ENCODE peak calls at places on chromosomes 11 and 22, in nine cellular contexts. A is naive thymus-derived CD8-positive, alpha-beta T cell; N is fibroblast of the conjunctiva; G is heart right ventricle; Y is H4; D is hypothalamus; F is LoVo; I is MM.1S; K is AG20443. P is an unnamed sample.

GRCh38 chr11:102926946-102927623 is 28.4 kb downstream of the MMP13 start:
- DNase-seq in Y (no peak), N (no peak), K (no peak), I (no peak), D (no peak), A (no peak), F (no peak), G (no peak), P (no peak)

GRCh38 chr11:69416123-69416475 is 65.4 kb upstream of the LINC01488 start:
- DNase-seq in N (no peak), A (no peak), I (no peak), Y (no peak), D (no peak), F (no peak), K (no peak), G (no peak), P (no peak)

GRCh38 chr11:119366690-119367620 is 14.5 kb downstream of the USP2 start:
- DNase-seq in G (no peak), I (no peak), F (no peak), A (peak), Y (no peak), N (no peak), K (no peak), D (no peak), P (no peak)

GRCh38 chr11:1358286-1358685 is 31.4 kb upstream of the BRSK2 start:
- DNase-seq in Y (no peak), G (peak), I (no peak), D (no peak), K (peak), F (no peak), A (no peak), N (no peak), P (no peak)

GRCh38 chr11:36306888-36307287 is 10.8 kb downstream of the PRR5L start:
- DNase-seq in I (peak), F (peak), D (no peak), A (no peak), N (no peak), G (no peak), K (peak), Y (no peak), P (no peak)

GRCh38 chr22:29820941-29821789 is 16.9 kb downstream of the ASCC2 start:
- DNase-seq in A (no peak), D (no peak), Y (peak), G (peak), F (peak), I (no peak), K (peak), N (peak), P (peak)

GRCh38 chr11:121194731-121195596 is 93.9 kb downstream of the TECTA start:
- DNase-seq in K (peak), N (peak), D (no peak), G (no peak), F (peak), A (peak), I (peak), Y (peak), P (peak)

GRCh38 chr22:45424241-45424731 is 10.8 kb downstream of the RIBC2 start:
- DNase-seq in D (no peak), I (no peak), N (no peak), G (no peak), Y (no peak), F (no peak), A (no peak), K (no peak), P (no peak)

GRCh38 chr11:10398525-10398924 is 56.5 kb upstream of the AMPD3 start:
- DNase-seq in K (no peak), F (no peak), I (no peak), Y (no peak), G (peak), A (no peak), N (no peak), D (no peak), P (no peak)

GRCh38 chr22:27719535-27720227 is 81.9 kb downstream of the MN1 start:
- DNase-seq in D (no peak), Y (peak), G (no peak), N (peak), K (peak), I (no peak), A (no peak), F (peak), P (peak)

GRCh38 chr11:61598886-61599868 is 18.3 kb upstream of the SYT7 start:
- DNase-seq in F (no peak), Y (peak), I (no peak), K (peak), A (no peak), D (no peak), G (peak), N (peak), P (peak)

GRCh38 chr11:86818466-86819282 is 18.3 kb downstream of the PRSS23 start:
- DNase-seq in N (peak), F (peak), G (no peak), D (no peak), I (peak), A (no peak), K (peak), Y (peak), P (no peak)

GRCh38 chr22:28186641-28187040 is 267.6 kb upstream of the PITPNB start:
- DNase-seq in K (no peak), F (no peak), I (no peak), A (no peak), N (no peak), D (no peak), G (no peak), Y (no peak), P (no peak)

GRCh38 chr22:22983123-22983522 is 87.2 kb upstream of the GNAZ start:
- DNase-seq in I (peak), K (no peak), Y (no peak), N (no peak), A (no peak), G (no peak), D (no peak), F (no peak), P (no peak)

GRCh38 chr22:38427465-38427864 is 27.5 kb downstream of the KCNJ4 start:
- DNase-seq in F (no peak), D (no peak), N (no peak), K (no peak), A (no peak), G (no peak), I (no peak), Y (no peak), P (no peak)

GRCh38 chr11:111177037-111177988 is 68.2 kb upstream of the POU2AF2 start:
- DNase-seq in F (no peak), Y (no peak), D (no peak), N (no peak), K (no peak), A (no peak), G (no peak), I (peak), P (no peak)

GRCh38 chr11:101706541-101706940 is 122.7 kb upstream of the TRPC6 start:
- DNase-seq in I (no peak), N (peak), G (no peak), D (no peak), Y (no peak), F (no peak), K (peak), A (no peak), P (peak)

GRCh38 chr11:63698976-63699733 is 17.9 kb downstream of the RTN3 start:
- DNase-seq in A (no peak), Y (no peak), F (no peak), N (no peak), I (no peak), K (no peak), D (no peak), G (no peak), P (no peak)

GRCh38 chr11:120208012-120208441 is 2.8 kb upstream of the OAF start:
- DNase-seq in Y (no peak), K (no peak), G (no peak), I (no peak), D (no peak), N (no peak), F (no peak), A (no peak), P (no peak)

GRCh38 chr11:112225753-112226061 is 521 bp upstream of the PTS start:
- DNase-seq in I (no peak), A (no peak), K (peak), Y (no peak), G (no peak), F (no peak), N (no peak), D (no peak), P (peak)

GRCh38 chr22:32206774-32207758 is 2.2 kb upstream of the RFPL2 start:
- DNase-seq in K (no peak), F (peak), D (no peak), Y (peak), A (no peak), G (no peak), N (no peak), I (peak), P (peak)

GRCh38 chr11:133829566-133829965 is 15.7 kb downstream of the SPATA19 start:
- DNase-seq in I (no peak), N (no peak), Y (no peak), D (no peak), F (no peak), G (no peak), A (no peak), K (no peak), P (no peak)

GRCh38 chr11:67439321-67440228 is 2.1 kb upstream of the PTPRCAP start:
- DNase-seq in D (no peak), Y (peak), G (no peak), N (no peak), I (no peak), K (peak), A (no peak), F (no peak), P (no peak)

GRCh38 chr22:43796567-43796966 is 15.5 kb downstream of the EFCAB6 start:
- DNase-seq in A (no peak), F (no peak), D (no peak), I (no peak), Y (peak), K (peak), G (no peak), N (peak), P (peak)

GRCh38 chr11:134040386-134041297 is 28.2 kb upstream of the JAM3 start:
- DNase-seq in I (no peak), A (no peak), F (no peak), N (no peak), Y (peak), G (no peak), K (peak), D (no peak), P (peak)

GRCh38 chr11:71140206-71140919 is 112.0 kb downstream of the SHANK2 start:
- DNase-seq in D (no peak), Y (no peak), N (no peak), G (no peak), K (no peak), I (no peak), A (no peak), F (no peak), P (no peak)

GRCh38 chr11:7527029-7527428 is 13.2 kb downstream of the PPFIBP2 start:
- DNase-seq in D (no peak), Y (no peak), N (no peak), F (no peak), I (no peak), K (no peak), G (no peak), A (peak), P (no peak)

GRCh38 chr11:5666396-5666780 is 18.5 kb downstream of the TRIM5 start:
- DNase-seq in I (no peak), Y (no peak), G (no peak), A (no peak), N (no peak), K (no peak), D (no peak), F (no peak), P (peak)

GRCh38 chr22:25969286-25969685 is 200.0 kb upstream of the SEZ6L start:
- DNase-seq in I (no peak), K (no peak), D (no peak), N (no peak), G (no peak), Y (no peak), A (no peak), F (no peak), P (no peak)

GRCh38 chr11:115222863-115223530 is 281.2 kb downstream of the CADM1 start:
- DNase-seq in K (no peak), F (no peak), I (peak), D (no peak), N (no peak), G (no peak), Y (no peak), A (no peak), P (no peak)

GRCh38 chr11:96384156-96384555 is 5.6 kb downstream of the CCDC82 start:
- DNase-seq in I (no peak), N (no peak), F (no peak), G (no peak), K (no peak), D (no peak), A (no peak), Y (no peak), P (no peak)

P was measured in brain microvascular endothelial cell.